ENCODE peak calls at places on chromosomes 7 and 10, in six cellular contexts. L is tibial nerve, U is upper lobe of right lung, C is astrocyte, W is psoas muscle, Z is omental fat pad. A is an unnamed sample.

GRCh38 chr7:43291789-43292188 is 179.3 kb downstream of the HECW1 start:
- DNase-seq in W (no peak), Z (no peak), C (no peak), U (no peak), L (no peak), A (no peak)

GRCh38 chr10:98361131-98361633 is 53.8 kb downstream of the PYROXD2 start:
- DNase-seq in U (peak), W (peak), Z (peak), L (peak), C (peak), A (no peak)

GRCh38 chr7:26662646-26663045 is 201.7 kb downstream of the SKAP2 start:
- DNase-seq in C (no peak), U (no peak), W (no peak), Z (no peak), L (no peak), A (no peak)

GRCh38 chr7:159067870-159068787 is 76.5 kb downstream of the VIPR2 start:
- DNase-seq in W (peak), U (peak), Z (no peak), C (no peak), L (peak), A (no peak)

GRCh38 chr7:28481131-28481926 is 69.0 kb downstream of the CREB5 start:
- DNase-seq in Z (no peak), C (peak), L (no peak), W (no peak), U (no peak), A (no peak)

GRCh38 chr10:13105184-13105583 is 5.2 kb downstream of the OPTN start:
- DNase-seq in Z (no peak), U (no peak), L (no peak), W (no peak), C (peak), A (no peak)

GRCh38 chr7:147765301-147765700 is 825.3 kb upstream of the C7orf33 start:
- DNase-seq in L (no peak), C (no peak), U (no peak), W (no peak), Z (no peak), A (no peak)

GRCh38 chr10:97690138-97690537 is 3.1 kb upstream of the AVPI1 start:
- DNase-seq in C (no peak), U (no peak), Z (no peak), L (no peak), W (no peak), A (no peak)

GRCh38 chr10:97176226-97176625 is 9.5 kb downstream of the SLIT1 start:
- DNase-seq in W (no peak), C (no peak), U (peak), Z (no peak), L (no peak), A (no peak)

GRCh38 chr7:157896774-157897555 is 560.2 kb downstream of the DNAJB6 start:
- DNase-seq in L (no peak), C (no peak), W (no peak), U (no peak), Z (no peak), A (no peak)

GRCh38 chr10:102627446-102628293 is 16.6 kb upstream of the TRIM8 start:
- DNase-seq in Z (no peak), U (peak), L (no peak), C (peak), W (peak), A (no peak)

GRCh38 chr7:45192546-45193177 is 35.1 kb downstream of the RAMP3 start:
- DNase-seq in L (no peak), Z (no peak), U (no peak), C (no peak), W (no peak), A (no peak)

GRCh38 chr7:91326516-91327209 is 62.4 kb downstream of the FZD1 start:
- DNase-seq in L (no peak), W (no peak), C (no peak), U (no peak), Z (no peak), A (no peak)

GRCh38 chr10:29386347-29386999 is 97.6 kb downstream of the LYZL1 start:
- DNase-seq in L (no peak), U (no peak), W (no peak), Z (no peak), C (peak), A (no peak)

GRCh38 chr10:88088441-88089340 is 225.3 kb downstream of the PTEN start:
- DNase-seq in Z (no peak), L (no peak), U (no peak), W (no peak), C (no peak), A (no peak)

GRCh38 chr7:11281953-11282352 is 308.3 kb downstream of the PHF14 start:
- DNase-seq in C (no peak), L (no peak), Z (no peak), W (no peak), U (no peak), A (no peak)

GRCh38 chr7:73768661-73769480 is 1.2 kb downstream of the CLDN3 start:
- DNase-seq in C (no peak), L (no peak), Z (no peak), W (no peak), U (no peak), A (no peak)

GRCh38 chr7:55206235-55207029 is 158.7 kb upstream of the LANCL2 start:
- DNase-seq in U (no peak), Z (no peak), C (peak), W (no peak), L (no peak), A (no peak)

GRCh38 chr7:44235582-44236332 is 35.0 kb downstream of the YKT6 start:
- DNase-seq in L (no peak), Z (no peak), C (no peak), U (no peak), W (no peak), A (no peak)

GRCh38 chr7:137578541-137578940 is 235.0 kb upstream of the PTN start:
- DNase-seq in L (no peak), U (no peak), Z (no peak), W (no peak), C (no peak), A (no peak)

GRCh38 chr10:131400518-131400917 is 89.0 kb upstream of the TCERG1L start:
- DNase-seq in W (no peak), U (no peak), L (no peak), C (no peak), Z (no peak), A (no peak)

GRCh38 chr10:131398166-131398565 is 86.6 kb upstream of the TCERG1L start:
- DNase-seq in Z (no peak), C (no peak), U (no peak), L (no peak), W (no peak), A (no peak)

GRCh38 chr10:131391991-131392390 is 80.5 kb upstream of the TCERG1L start:
- DNase-seq in U (no peak), C (no peak), Z (no peak), L (no peak), W (no peak), A (no peak)

GRCh38 chr10:131396108-131397010 is 84.8 kb upstream of the TCERG1L start:
- DNase-seq in L (no peak), W (no peak), Z (no peak), U (no peak), C (no peak), A (no peak)
- TF ChIP-seq CTCF in L (no peak), W (no peak), Z (no peak), U (no peak), C (no peak), A (peak)

DNA sequence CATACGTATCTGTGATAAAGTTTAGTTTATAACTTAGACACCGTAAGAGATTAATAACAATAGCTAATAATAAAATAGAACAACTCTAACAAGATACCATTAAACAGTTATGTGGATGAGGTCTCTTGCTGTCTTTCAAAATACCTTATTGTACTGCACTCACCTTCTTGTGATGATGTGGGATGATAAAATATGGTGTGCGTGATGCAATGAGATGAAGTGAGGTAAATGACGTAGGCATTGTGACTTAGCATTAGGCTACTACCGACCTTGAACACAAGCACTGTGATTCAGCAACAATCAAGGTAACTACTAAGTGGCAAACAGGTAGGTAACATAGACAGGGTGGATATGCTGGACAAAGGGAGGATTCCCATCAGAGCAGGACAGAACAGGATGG is 24.5 kb upstream of the HECTD2 start:
- DNase-seq in U (no peak), C (no peak), W (no peak), Z (no peak), L (no peak), A (no peak)
- TF ChIP-seq CTCF in U (no peak), C (no peak), W (no peak), Z (no peak), L (no peak), A (no peak)

DNA sequence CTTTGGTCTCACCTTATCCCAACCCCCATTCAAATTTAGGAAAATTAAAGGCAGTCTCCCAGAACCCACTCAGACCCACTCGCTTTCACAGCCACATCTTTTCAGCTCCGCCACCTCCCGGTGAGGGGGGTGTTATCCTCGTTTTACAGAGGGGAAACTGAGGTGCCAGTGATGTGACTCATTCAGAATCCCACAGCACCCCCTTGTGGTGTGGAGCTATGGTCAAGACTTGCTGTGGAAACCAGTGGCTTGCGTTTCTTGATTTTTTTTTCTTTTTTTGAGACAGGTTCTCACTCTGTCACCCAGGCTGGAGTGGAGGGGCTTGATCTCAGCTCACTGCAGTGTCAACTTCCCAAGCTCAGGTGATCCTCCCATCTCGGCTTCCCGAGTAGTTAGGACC is 27.6 kb downstream of the SLC35G1 start:
- DNase-seq in W (no peak), U (no peak), Z (no peak), C (no peak), L (no peak), A (no peak)
- TF ChIP-seq CTCF in W (no peak), U (peak), Z (no peak), C (no peak), L (no peak), A (peak)

GRCh38 chr10:58334817-58335305 is at the start of gene UBE2D1:
- DNase-seq in Z (peak), L (peak), C (peak), W (peak), U (peak), A (peak)
- TF ChIP-seq CTCF in Z (no peak), L (peak), C (no peak), W (peak), U (peak), A (peak)

DNA sequence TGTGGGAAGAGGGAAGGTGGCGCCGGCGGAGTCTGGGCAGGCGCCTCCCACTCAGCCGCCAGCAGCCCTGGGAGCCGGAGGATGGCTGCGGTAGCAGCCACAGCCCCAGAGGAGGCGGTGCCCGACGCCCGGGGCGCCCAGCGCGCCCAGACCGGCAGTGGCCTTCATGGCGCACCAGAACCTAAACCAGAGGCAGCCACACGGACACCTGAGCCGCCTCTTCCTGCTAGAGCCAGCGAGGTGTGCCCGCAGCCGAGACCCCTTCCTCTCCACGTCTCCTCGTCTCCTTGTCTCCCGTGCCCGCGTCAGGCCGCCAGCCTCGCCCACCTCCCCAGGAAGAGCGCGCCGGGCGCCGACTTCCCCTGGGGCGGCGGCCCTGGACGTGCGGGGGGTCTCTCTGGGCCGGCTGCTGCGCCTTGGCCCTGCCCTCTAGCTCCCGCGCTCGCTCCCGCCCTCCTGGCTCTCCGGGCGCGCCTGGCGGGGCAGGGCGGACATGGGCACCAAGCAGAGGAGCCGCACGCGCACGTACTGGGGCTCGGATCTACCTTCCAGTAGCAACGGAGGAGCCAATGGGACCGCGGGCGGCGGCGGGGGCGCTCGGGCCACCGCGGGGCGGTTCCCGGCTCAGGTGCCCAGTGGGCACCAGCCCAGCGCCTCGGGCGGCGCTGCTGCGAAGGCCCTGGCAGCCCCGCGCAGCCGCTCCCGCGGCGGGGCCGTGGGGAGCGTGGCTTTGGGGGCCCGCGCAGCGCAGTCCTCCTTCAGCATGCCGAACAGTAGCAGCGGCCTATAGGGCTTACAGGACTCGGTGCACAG is 33.0 kb upstream of the SFTPD start:
- DNase-seq in L (no peak), C (peak), Z (no peak), W (peak), U (peak), A (peak)
- TF ChIP-seq CTCF in L (no peak), C (no peak), Z (no peak), W (no peak), U (no peak), A (peak)

DNA sequence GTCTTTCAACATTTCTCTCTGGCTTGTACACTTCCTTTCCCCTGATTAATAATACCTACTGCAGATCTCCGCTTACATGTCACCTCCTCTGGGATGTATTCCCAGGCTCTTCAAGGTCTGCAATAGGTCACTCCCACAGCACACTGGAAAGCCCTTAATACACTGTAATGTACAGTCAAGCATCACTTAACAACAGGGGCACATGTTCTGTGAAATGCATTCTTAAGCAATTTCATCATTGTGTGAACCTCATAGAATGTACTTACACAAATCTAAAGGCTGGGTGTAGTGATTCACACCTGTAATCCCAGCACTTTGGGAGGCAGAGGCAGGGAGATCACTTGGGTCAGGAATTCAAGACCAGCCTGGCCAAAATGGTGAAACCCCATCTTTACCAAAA is 1.9 kb downstream of the COX15 start:
- DNase-seq in L (no peak), C (peak), Z (no peak), U (no peak), W (no peak), A (no peak)
- TF ChIP-seq CTCF in L (no peak), C (no peak), Z (no peak), U (no peak), W (no peak), A (no peak)